ENCODE peak calls at places on chromosomes 2 and 18, in eight cellular contexts. Q is T-helper 2 cell; Y is sciatic nerve; K is central memory CD8-positive, alpha-beta T cell; M is stimulated activated CD8-positive, alpha-beta memory T cell treated with anti-CD3 and anti-CD28 coated beads, Interleukin-4, amount 100 ng/mL, for 1 hour; U is T follicular helper cell; I is mesothelial cell of epicardium; R is NCI-H1694. E is an unnamed sample.

GRCh38 chr18:53004798-53005197 is 664.8 kb downstream of the DCC start:
- DNase-seq in Q (no peak), Y (no peak), K (no peak), M (no peak), U (no peak), I (no peak), R (no peak), E (no peak)

GRCh38 chr2:241763551-241764271 is 12.9 kb upstream of the GAL3ST2 start:
- DNase-seq in Q (no peak), Y (no peak), K (peak; percentile 68), M (no peak), U (no peak), I (no peak), R (no peak), E (peak; percentile 60)

GRCh38 chr2:21263622-21264021 is 139.9 kb downstream of the TDRD15 start:
- DNase-seq in Q (no peak), Y (no peak), K (no peak), M (no peak), U (no peak), I (no peak), R (no peak), E (no peak)

GRCh38 chr2:70535573-70535972 is 18.1 kb downstream of the TGFA start:
- DNase-seq in Q (no peak), Y (no peak), K (no peak), M (no peak), U (no peak), I (no peak), R (no peak), E (no peak)

GRCh38 chr2:67446504-67446911 is 49.4 kb downstream of the ETAA1 start:
- DNase-seq in Q (no peak), Y (no peak), K (no peak), M (no peak), U (no peak), I (no peak), R (peak; percentile 63), E (no peak)

GRCh38 chr2:105328281-105329196 is 996 bp downstream of the TGFBRAP1 start:
- DNase-seq in Q (no peak), Y (peak; percentile 58), K (peak; percentile 15), M (no peak), U (no peak), I (no peak), R (no peak), E (no peak)

GRCh38 chr2:156455366-156455975 is 19.3 kb downstream of the GPD2 start:
- DNase-seq in Q (no peak), Y (no peak), K (no peak), M (no peak), U (no peak), I (no peak), R (no peak), E (no peak)

GRCh38 chr2:85254540-85255261 is 73.1 kb downstream of the TGOLN2 start:
- DNase-seq in Q (no peak), Y (no peak), K (no peak), M (no peak), U (no peak), I (no peak), R (no peak), E (no peak)